ENCODE peak calls at places on chromosomes 2 and 18, in four cellular contexts. L is heart right ventricle, M is GM12878, U is left ventricle myocardium inferior. N is an unnamed sample.

GRCh38 chr2:218999881-219000568 is 6.8 kb upstream of the CRYBA2 start:
- DNase-seq in U (no peak), M (no peak), L (no peak), N (no peak)

GRCh38 chr18:68417826-68418225 is 297.1 kb downstream of the TMX3 start:
- DNase-seq in L (no peak), U (no peak), M (no peak), N (no peak)

GRCh38 chr2:227163998-227164744 is at the start of the genes COL4A3 and COL4A4:
- DNase-seq in U (peak), M (no peak), L (peak), N (peak)

GRCh38 chr2:45944075-45944474 is 292.6 kb downstream of the PRKCE start:
- DNase-seq in L (no peak), U (no peak), M (no peak), N (no peak)

GRCh38 chr2:101901241-101901640 is 90.5 kb upstream of the IL1R2 start:
- DNase-seq in L (no peak), U (no peak), M (no peak), N (no peak)

GRCh38 chr18:70422061-70422965 is 133.5 kb downstream of the SOCS6 start:
- DNase-seq in M (no peak), L (peak), U (peak), N (no peak)

GRCh38 chr18:46452820-46453219 is 204.2 kb downstream of the LOXHD1 start:
- DNase-seq in M (no peak), L (no peak), U (no peak), N (no peak)

GRCh38 chr2:34570266-34570872 is 971.3 kb upstream of the FAM98A start:
- DNase-seq in M (no peak), L (no peak), U (no peak), N (no peak)

GRCh38 chr2:46335404-46335965 is 38.3 kb downstream of the EPAS1 start:
- DNase-seq in U (peak), M (no peak), L (no peak), N (no peak)

GRCh38 chr18:58496937-58497336 is 132.0 kb downstream of the ALPK2 start:
- DNase-seq in M (no peak), L (no peak), U (no peak), N (no peak)

GRCh38 chr2:160507046-160507407 is 13.4 kb upstream of the RBMS1 start:
- DNase-seq in M (no peak), U (no peak), L (no peak), N (no peak)

GRCh38 chr18:56431551-56431950 is 206.8 kb downstream of the TXNL1 start:
- DNase-seq in U (no peak), L (no peak), M (no peak), N (no peak)

GRCh38 chr2:191202881-191203397 is 42.3 kb upstream of the MYO1B start:
- DNase-seq in M (no peak), L (peak), U (peak), N (no peak)

GRCh38 chr18:30405038-30405437 is 637.5 kb downstream of the DSC3 start:
- DNase-seq in U (no peak), L (no peak), M (no peak), N (no peak)

GRCh38 chr18:30409120-30409519 is 633.4 kb downstream of the DSC3 start:
- DNase-seq in L (no peak), U (no peak), M (no peak), N (no peak)

GRCh38 chr18:30406728-30407127 is 635.8 kb downstream of the DSC3 start:
- DNase-seq in L (no peak), M (no peak), U (no peak), N (no peak)

DNA sequence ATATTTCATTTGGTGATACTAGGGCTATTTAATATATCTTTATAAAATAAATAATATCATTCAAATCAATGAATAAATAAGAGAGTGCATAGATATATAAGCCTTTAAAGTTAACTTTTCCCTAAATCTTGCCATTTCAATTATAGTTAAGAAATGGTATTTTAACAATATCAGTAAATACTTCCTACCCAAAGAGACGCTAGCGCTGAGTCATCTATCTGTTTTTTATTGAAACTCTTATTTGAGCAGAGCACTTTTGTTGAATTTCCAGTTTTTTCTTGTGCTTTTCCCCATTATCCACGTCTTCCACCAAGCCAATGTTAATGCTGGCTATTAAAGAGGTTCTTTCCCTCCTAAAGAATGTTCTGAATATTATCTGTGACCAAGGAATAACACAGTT is 639.3 kb downstream of the DSC3 start:
- DNase-seq in L (no peak), U (no peak), M (no peak), N (no peak)
- TF ChIP-seq CTCF in L (no peak), U (no peak), M (no peak), N (no peak)

DNA sequence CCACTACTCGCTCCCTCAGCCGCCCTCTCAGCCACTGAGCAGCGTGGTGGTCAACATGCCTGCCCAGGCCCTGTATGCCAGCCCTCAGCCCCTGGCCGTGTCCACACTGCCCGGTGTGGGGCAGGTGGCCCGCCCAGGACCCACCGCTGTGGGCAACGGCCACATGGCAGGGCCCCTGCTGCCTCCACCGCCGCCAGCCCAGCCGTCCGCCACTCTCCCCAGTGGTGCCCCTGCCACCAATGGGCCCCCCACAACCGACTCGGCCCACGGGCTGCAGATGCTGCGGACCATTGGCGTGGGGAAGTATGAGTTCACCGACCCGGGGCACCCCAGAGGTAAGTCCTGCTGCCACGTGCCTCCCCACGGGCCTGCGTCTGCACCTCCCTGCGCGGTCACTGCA is 257.5 kb downstream of the KLHL29 start:
- DNase-seq in U (no peak), L (no peak), M (no peak), N (no peak)
- TF ChIP-seq CTCF in U (no peak), L (no peak), M (no peak), N (no peak)

GRCh38 chr2:240024766-240025165 is 376 bp downstream of the NDUFA10 start:
- DNase-seq in L (no peak), U (no peak), M (no peak), N (no peak)
- TF ChIP-seq CTCF in L (no peak), U (no peak), M (no peak), N (no peak)

GRCh38 chr2:223692227-223692947 is 90.2 kb upstream of the SCG2 start:
- DNase-seq in L (no peak), M (no peak), U (no peak), N (no peak)
- TF ChIP-seq CTCF in L (peak), M (peak), U (peak), N (peak)

GRCh38 chr18:12306752-12307151 is 1.3 kb upstream of the TUBB6 start:
- DNase-seq in M (no peak), L (no peak), U (no peak), N (no peak)

GRCh38 chr18:12305930-12306629 is 2.0 kb upstream of the TUBB6 start:
- DNase-seq in U (no peak), M (no peak), L (no peak), N (no peak)

GRCh38 chr18:12307871-12308385 is at the start of gene TUBB6:
- DNase-seq in U (peak), L (peak), M (no peak), N (peak)

GRCh38 chr18:12308386-12309100 is 502 bp downstream of the TUBB6 start:
- DNase-seq in U (peak), M (no peak), L (peak), N (peak)

DNA sequence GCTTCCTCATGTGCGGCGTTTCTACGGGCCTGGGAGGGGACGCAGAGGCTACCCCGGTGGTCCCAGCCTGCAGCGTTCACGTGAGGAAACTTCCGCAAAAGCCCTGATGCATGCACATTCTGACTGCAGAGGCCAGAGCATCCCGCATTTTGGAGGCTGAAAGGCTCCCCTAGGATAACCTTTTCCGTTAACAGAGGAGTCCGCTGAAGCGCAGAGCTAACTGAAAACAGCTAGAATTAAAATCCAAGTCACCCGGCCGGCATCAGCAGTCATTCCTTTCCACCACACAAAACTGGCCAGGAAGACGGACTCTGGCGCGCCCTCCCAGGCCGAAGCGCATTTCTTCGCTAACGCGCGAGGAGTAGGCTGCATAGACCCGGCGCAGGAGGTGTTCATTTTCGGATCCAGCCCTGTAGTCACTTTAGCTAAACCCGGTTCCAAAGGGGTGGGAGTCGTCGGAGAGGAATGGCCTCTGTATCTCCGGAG is 747 bp upstream of the TUBB6 start:
- DNase-seq in L (peak), M (no peak), U (peak), N (no peak)
- TF ChIP-seq CTCF in L (no peak), M (peak), U (peak), N (no peak)

GRCh38 chr2:86649119-86649947 is 25.7 kb upstream of the RNF103 start:
- DNase-seq in U (no peak), L (no peak), M (no peak), N (no peak)

GRCh38 chr2:86646329-86646728 is 22.7 kb upstream of the RNF103 start:
- DNase-seq in L (no peak), U (no peak), M (no peak), N (no peak)

GRCh38 chr2:86648696-86649095 is 25.0 kb upstream of the RNF103 start:
- DNase-seq in M (no peak), L (no peak), U (no peak), N (no peak)

GRCh38 chr2:86645752-86646151 is 22.1 kb upstream of the RNF103 start:
- DNase-seq in U (no peak), M (no peak), L (no peak), N (no peak)

GRCh38 chr2:86646865-86647264 is 23.2 kb upstream of the RNF103 start:
- DNase-seq in U (no peak), L (no peak), M (no peak), N (no peak)
- TF ChIP-seq CTCF in U (no peak), L (no peak), M (no peak), N (no peak)

GRCh38 chr2:71451695-71452094 is 1.7 kb upstream of the DYSF start:
- DNase-seq in U (no peak), M (no peak), L (no peak), N (no peak)

GRCh38 chr2:71453404-71454220 is at the start of gene DYSF:
- DNase-seq in M (no peak), U (peak), L (peak), N (no peak)

GRCh38 chr2:71454221-71455010 is 1.1 kb downstream of the DYSF start:
- DNase-seq in M (no peak), L (peak), U (peak), N (no peak)

GRCh38 chr2:71455011-71455740 is 1.8 kb downstream of the DYSF start:
- DNase-seq in L (no peak), M (no peak), U (no peak), N (no peak)

GRCh38 chr2:71452565-71452964 is 796 bp upstream of the DYSF start:
- DNase-seq in M (no peak), U (peak), L (no peak), N (no peak)
- TF ChIP-seq CTCF in M (no peak), U (peak), L (peak), N (peak)

DNA sequence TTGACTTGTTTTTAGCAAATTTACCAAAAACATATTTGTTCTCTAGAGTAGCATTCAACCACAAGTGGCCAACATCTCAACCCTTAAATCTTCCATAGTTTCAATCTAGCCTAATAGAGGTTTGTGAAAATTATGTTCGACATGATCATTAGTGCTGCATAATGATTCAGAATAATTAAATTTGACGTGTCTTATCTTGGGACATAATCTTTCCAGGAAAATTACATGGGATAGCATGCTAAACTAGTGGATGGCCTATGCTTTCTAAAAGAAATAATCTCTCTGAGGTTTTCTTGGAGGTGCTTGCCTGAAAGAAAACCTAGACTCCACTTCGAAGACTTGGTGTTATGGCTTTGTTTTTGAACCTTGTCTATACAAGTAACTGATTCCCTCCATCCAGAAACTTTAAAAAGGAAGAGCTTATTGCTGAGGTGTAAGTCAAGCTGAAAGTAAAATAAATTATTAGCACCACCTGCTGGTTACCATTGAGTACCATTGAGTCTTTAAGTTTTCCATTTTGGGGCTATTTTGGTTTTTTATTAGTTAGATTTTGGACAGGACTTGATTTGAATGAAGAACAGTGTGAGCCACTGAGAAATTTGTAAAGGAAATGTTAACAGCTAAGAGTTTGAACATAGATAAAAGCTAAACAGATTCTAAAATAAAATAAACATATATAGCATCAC is 32.7 kb downstream of the COX7A2L start:
- DNase-seq in U (no peak), L (no peak), M (no peak), N (no peak)
- TF ChIP-seq CTCF in U (peak), L (peak), M (peak), N (peak)

GRCh38 chr2:152755029-152755428 is 36.6 kb downstream of the ARL6IP6 start:
- DNase-seq in U (no peak), M (peak), L (no peak), N (peak)
- TF ChIP-seq CTCF in U (peak), M (peak), L (peak), N (peak)